ENCODE peak calls at places on chromosomes 6 and 20, in ten cellular contexts. Y, C, M, J, W, G, K, R, Z and Q are unnamed samples.
A peak's percentile ranks its signal among the peaks of the same experiment; 100 is the strongest.

GRCh38 chr6:75946146-75946831 is 126.2 kb downstream of the IMPG1 start:
- DNase-seq in J (no peak), C (no peak), G (no peak), W (no peak), R (no peak), M (no peak), Y (no peak), Z (no peak), K (no peak), Q (no peak)

GRCh38 chr6:128350416-128351254 is 169.8 kb downstream of the PTPRK start:
- DNase-seq in Z (no peak), M (no peak), W (no peak), Y (no peak), C (no peak), R (no peak), G (no peak), J (no peak), K (no peak), Q (no peak)

GRCh38 chr6:79257381-79258205 is 23.1 kb upstream of the HMGN3 start:
- DNase-seq in K (no peak), Y (no peak), W (no peak), C (no peak), R (no peak), Z (no peak), J (no peak), M (no peak), G (no peak), Q (no peak)

GRCh38 chr6:75412937-75413662 is 80.5 kb downstream of the FILIP1 start:
- DNase-seq in R (no peak), M (no peak), Y (no peak), J (no peak), W (no peak), G (peak; percentile 59), C (no peak), Z (no peak), K (no peak), Q (no peak)

GRCh38 chr20:32918296-32918695 is 59.6 kb downstream of the EFCAB8 start:
- DNase-seq in M (no peak), Y (peak; percentile 35), J (no peak), R (peak; percentile 28), Z (peak; percentile 47), G (no peak), W (no peak), C (no peak), K (no peak), Q (no peak)

GRCh38 chr6:42264852-42265390 is 47.3 kb upstream of the MRPS10 start:
- DNase-seq in M (no peak), G (no peak), C (no peak), K (no peak), Y (no peak), Z (no peak), W (no peak), J (no peak), R (no peak), Q (no peak)

GRCh38 chr6:80134065-80134464 is 27.6 kb downstream of the BCKDHB start:
- DNase-seq in K (no peak), G (no peak), C (no peak), W (no peak), Z (no peak), M (no peak), R (no peak), J (no peak), Y (no peak), Q (no peak)

GRCh38 chr20:19886666-19887288 is 128.7 kb downstream of the RIN2 start:
- DNase-seq in M (no peak), K (no peak), W (no peak), G (no peak), J (no peak), Z (peak; percentile 49), C (no peak), R (no peak), Y (no peak), Q (no peak)

GRCh38 chr6:37131104-37131959 is 38.6 kb upstream of the PIM1 start:
- DNase-seq in J (no peak), Y (peak; percentile 93), G (no peak), K (peak; percentile 84), W (no peak), M (no peak), Z (no peak), C (no peak), R (peak; percentile 86), Q (no peak)

GRCh38 chr6:40387871-40388264 is 199.3 kb downstream of the LRFN2 start:
- DNase-seq in G (no peak), W (no peak), R (no peak), Y (no peak), C (no peak), J (no peak), Z (peak; percentile 38), M (no peak), K (no peak), Q (no peak)

GRCh38 chr20:37408930-37409210 is 62.9 kb downstream of the SRC start:
- DNase-seq in R (no peak), J (no peak), K (no peak), Y (no peak), M (no peak), G (no peak), Z (no peak), W (no peak), C (no peak), Q (no peak)
- H3K4me3 ChIP-seq in R (no peak overlapping the region), J (no peak overlapping the region), K (no peak overlapping the region), Y (no peak overlapping the region), M (no peak overlapping the region), G (no peak overlapping the region), Z (no peak overlapping the region), W (no peak overlapping the region), C (no peak overlapping the region), Q (no peak overlapping the region)

DNA sequence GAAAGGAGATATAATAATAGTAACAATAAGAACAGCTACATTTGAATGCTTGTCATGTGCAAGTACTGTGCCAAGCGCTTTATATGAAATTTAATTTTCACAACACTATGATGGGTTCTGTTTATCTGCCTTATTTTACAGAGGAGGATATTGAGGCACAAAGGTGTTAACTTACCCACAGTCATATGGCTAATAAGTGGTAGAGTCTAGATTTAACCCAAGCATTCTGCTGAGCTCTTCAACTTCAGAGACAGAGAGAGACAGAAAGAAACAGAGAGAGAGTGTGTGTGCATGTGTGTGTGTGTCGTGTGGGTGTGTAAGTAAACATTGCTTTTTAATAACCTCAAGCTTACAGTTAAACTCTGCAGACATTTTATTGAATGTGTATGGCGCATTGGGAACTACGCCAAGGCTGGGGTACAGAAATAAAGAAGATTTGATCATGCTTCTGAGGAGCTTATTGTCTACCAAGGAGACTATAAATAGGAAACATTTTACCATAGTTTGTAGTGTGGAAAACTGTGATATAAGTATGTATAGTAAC is 12.9 kb downstream of the TBPL1 start:
- DNase-seq in W (no peak), G (no peak), C (no peak), Y (no peak), K (no peak), R (no peak), J (no peak), M (no peak), Z (no peak), Q (no peak)
- H3K27ac ChIP-seq in W (no peak overlapping the region), G (no peak overlapping the region), C (no peak overlapping the region), Y (no peak overlapping the region), K (no peak overlapping the region), R (no peak overlapping the region), J (no peak overlapping the region), M (no peak overlapping the region), Z (no peak overlapping the region), Q (no peak overlapping the region)

GRCh38 chr20:63472862-63473390 is 471 bp upstream of the KCNQ2 start:
- DNase-seq in W (no peak), J (no peak), C (no peak), Z (no peak), R (no peak), G (no peak), K (no peak), Y (no peak), M (no peak), Q (no peak)

GRCh38 chr20:63471719-63472158 is 716 bp downstream of the KCNQ2 start:
- DNase-seq in M (no peak), C (no peak), J (no peak), Y (no peak), Z (peak; percentile 75), R (no peak), K (no peak), G (no peak), W (no peak), Q (no peak)

GRCh38 chr20:63471002-63471718 is 1.3 kb downstream of the KCNQ2 start:
- DNase-seq in W (no peak), Z (peak; percentile 73), J (no peak), M (no peak), G (no peak), R (no peak), K (no peak), C (no peak), Y (no peak), Q (no peak)

GRCh38 chr20:63473555-63474449 is 1.3 kb upstream of the KCNQ2 start:
- DNase-seq in M (no peak), W (no peak), J (no peak), G (no peak), C (no peak), R (no peak), Z (no peak), Y (no peak), K (no peak), Q (no peak)

GRCh38 chr20:63472159-63472811 is at the start of gene KCNQ2:
- DNase-seq in G (no peak), W (no peak), Y (no peak), C (no peak), Z (peak; percentile 82), K (no peak), J (no peak), M (no peak), R (no peak), Q (no peak)
- H3K4me3 ChIP-seq in G (no peak within 1 kb of the TSS), W (peak within 1 kb of the TSS; percentile 39), Y (no peak within 1 kb of the TSS), C (peak within 1 kb of the TSS; percentile 48), Z (peak within 1 kb of the TSS; percentile 53), K (peak within 1 kb of the TSS; percentile 9), J (no peak within 1 kb of the TSS), M (no peak within 1 kb of the TSS), R (no peak within 1 kb of the TSS), Q (peak within 1 kb of the TSS; percentile 10)

DNA sequence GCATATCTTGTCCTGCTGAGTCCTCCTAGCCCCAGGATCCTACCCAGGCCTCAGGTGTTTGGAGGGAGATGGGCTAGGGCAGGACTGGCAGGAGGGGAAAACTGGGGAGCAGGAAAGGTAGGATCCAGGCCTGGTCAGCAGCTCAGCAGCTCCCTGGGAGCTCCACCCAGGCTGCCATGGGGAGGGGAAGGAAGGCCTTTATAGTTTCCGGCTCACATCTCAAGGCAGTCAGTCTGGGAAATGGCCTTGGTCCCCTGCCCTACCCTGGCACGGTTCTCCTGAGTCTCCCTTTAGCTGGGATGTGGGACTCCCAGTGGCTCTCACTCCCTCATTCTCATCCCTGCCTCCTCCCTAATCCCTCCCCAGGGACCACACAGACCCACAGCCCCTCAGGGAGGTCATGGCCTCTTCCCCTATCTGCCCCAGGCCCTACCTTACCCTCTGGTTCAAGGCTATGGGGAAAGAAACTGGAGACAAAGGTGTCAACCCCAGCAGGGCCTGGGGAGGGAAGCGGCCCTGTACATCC is 1.6 kb downstream of the SLC44A4 start:
- DNase-seq in K (peak; percentile 30), Y (no peak), G (no peak), M (peak; percentile 41), Z (no peak), W (peak; percentile 39), C (no peak), J (no peak), R (peak; percentile 59), Q (no peak)
- H3K27ac ChIP-seq in K (no peak overlapping the region), Y (no peak overlapping the region), G (no peak overlapping the region), M (peak overlapping the region; percentile 79), Z (no peak overlapping the region), W (peak overlapping the region; percentile 22), C (peak overlapping the region; percentile 77), J (no peak overlapping the region), R (peak overlapping the region; percentile 45), Q (no peak overlapping the region)